ENCODE peak calls at places on chromosomes 13 and 19, in seven cellular contexts. U is fibroblast of villous mesenchyme; G is amygdala; W is IMR-90; D is naive thymus-derived CD8-positive, alpha-beta T cell; F is fibroblast of the aortic adventitia; S is RKO. Z is an unnamed sample.

GRCh38 chr19:17121736-17122293 is 46.2 kb downstream of the MYO9B start:
- DNase-seq in U (peak), W (peak), G (no peak), D (no peak), S (no peak), F (peak), Z (no peak)

GRCh38 chr19:36041831-36042230 is 9.2 kb upstream of the CLIP3 start:
- DNase-seq in G (no peak), S (no peak), F (peak), W (peak), D (no peak), U (peak), Z (no peak)

GRCh38 chr13:60795219-60795618 is 398.2 kb downstream of the TDRD3 start:
- DNase-seq in D (no peak), G (no peak), F (no peak), W (no peak), S (no peak), U (no peak), Z (no peak)

GRCh38 chr13:27403252-27403678 is 21.2 kb upstream of the GTF3A start:
- DNase-seq in W (peak), U (peak), S (peak), F (peak), D (no peak), G (no peak), Z (no peak)

GRCh38 chr13:40672310-40673060 is 6.0 kb upstream of the FOXO1 start:
- DNase-seq in D (no peak), G (no peak), F (peak), S (peak), U (peak), W (peak), Z (no peak)

GRCh38 chr13:51025245-51025872 is 85.7 kb downstream of the C13orf42 start:
- DNase-seq in F (no peak), U (no peak), G (peak), W (no peak), S (no peak), D (no peak), Z (no peak)

GRCh38 chr19:45474941-45475516 is 7.2 kb downstream of the FOSB start:
- DNase-seq in U (no peak), F (no peak), S (no peak), G (no peak), D (peak), W (peak), Z (no peak)

GRCh38 chr19:56105090-56105701 is 15.9 kb downstream of the ZNF787 start:
- DNase-seq in D (peak), F (peak), W (peak), S (no peak), U (peak), G (peak), Z (no peak)

GRCh38 chr19:53883741-53884140 is 1.7 kb downstream of the PRKCG start:
- DNase-seq in D (no peak), W (no peak), U (no peak), F (no peak), G (no peak), S (no peak), Z (no peak)

GRCh38 chr13:46389985-46390384 is 2.9 kb upstream of the RUBCNL start:
- DNase-seq in F (no peak), U (no peak), S (no peak), G (peak), D (no peak), W (no peak), Z (no peak)

GRCh38 chr13:36297259-36297599 is 385 bp downstream of the CCDC169 start:
- DNase-seq in W (peak), D (no peak), U (peak), S (no peak), F (peak), G (no peak), Z (no peak)

GRCh38 chr19:47609885-47610545 is 1.1 kb downstream of the BICRA start:
- DNase-seq in U (peak), G (peak), S (peak), D (peak), F (no peak), W (peak), Z (peak)

GRCh38 chr13:106594986-106595385 is 27.0 kb upstream of the ARGLU1 start:
- DNase-seq in W (no peak), D (no peak), G (no peak), S (no peak), U (no peak), F (no peak), Z (no peak)

GRCh38 chr13:40221460-40222201 is 444.8 kb downstream of the FOXO1 start:
- DNase-seq in W (no peak), F (peak), G (no peak), S (no peak), U (peak), D (peak), Z (no peak)

GRCh38 chr19:6259312-6259861 is 20.4 kb downstream of the MLLT1 start:
- DNase-seq in W (peak), D (no peak), F (peak), G (peak), U (no peak), S (no peak), Z (no peak)

GRCh38 chr19:29117926-29118325 is 95.0 kb downstream of the UQCRFS1 start:
- DNase-seq in F (no peak), G (no peak), D (no peak), U (no peak), S (no peak), W (no peak), Z (no peak)

GRCh38 chr13:40581277-40581579 is 85.2 kb downstream of the FOXO1 start:
- DNase-seq in F (no peak), D (no peak), G (no peak), W (no peak), U (no peak), S (no peak), Z (no peak)

GRCh38 chr19:50384685-50385535 is 763 bp downstream of the POLD1 start:
- DNase-seq in W (peak), D (no peak), S (peak), U (peak), G (no peak), F (no peak), Z (no peak)

GRCh38 chr13:37414667-37415066 is 183.9 kb downstream of the POSTN start:
- DNase-seq in W (no peak), F (no peak), U (no peak), S (no peak), G (no peak), D (no peak), Z (no peak)

GRCh38 chr13:30154531-30154930 is 152.8 kb downstream of the KATNAL1 start:
- DNase-seq in D (no peak), S (no peak), F (no peak), G (no peak), W (no peak), U (no peak), Z (no peak)

GRCh38 chr19:55585658-55586339 is 5.2 kb upstream of the ZNF579 start:
- DNase-seq in W (peak), D (peak), S (no peak), F (peak), U (peak), G (peak), Z (peak)

GRCh38 chr13:111904701-111905608 is 162.0 kb upstream of the SOX1 start:
- DNase-seq in G (no peak), D (no peak), F (no peak), W (no peak), S (no peak), U (no peak), Z (peak)

GRCh38 chr13:104567114-104567513 is 1500.9 kb upstream of the SLC10A2 start:
- DNase-seq in D (no peak), F (no peak), S (no peak), W (no peak), U (no peak), G (no peak), Z (no peak)

GRCh38 chr19:29315566-29315965 is 102.6 kb upstream of the UQCRFS1 start:
- DNase-seq in W (no peak), D (no peak), F (no peak), S (no peak), U (no peak), G (no peak), Z (no peak)

GRCh38 chr19:31676271-31677004 is 327.2 kb upstream of the TSHZ3 start:
- DNase-seq in D (no peak), U (no peak), W (no peak), F (peak), S (peak), G (no peak), Z (no peak)

GRCh38 chr19:35462476-35462953 is 14.5 kb downstream of the FFAR2 start:
- DNase-seq in G (no peak), S (no peak), W (no peak), U (no peak), F (no peak), D (peak), Z (no peak)

GRCh38 chr19:20367811-20368294 is 197.7 kb downstream of the ZNF737 start:
- DNase-seq in U (no peak), D (no peak), F (no peak), W (no peak), G (peak), S (no peak), Z (no peak)

GRCh38 chr13:41059896-41060722 is 1.2 kb upstream of the WBP4 start:
- DNase-seq in W (peak), F (peak), D (peak), G (peak), U (peak), S (peak), Z (peak)

GRCh38 chr13:83440465-83440864 is 441.8 kb downstream of the SLITRK1 start:
- DNase-seq in G (no peak), S (no peak), W (no peak), D (no peak), U (no peak), F (no peak), Z (no peak)

GRCh38 chr13:79404985-79405384 is 1.1 kb downstream of the RBM26 start:
- DNase-seq in W (no peak), U (no peak), F (no peak), G (peak), S (peak), D (no peak), Z (no peak)

GRCh38 chr13:42860485-42860884 is 79.1 kb downstream of the FAM216B start:
- DNase-seq in D (no peak), F (no peak), G (no peak), U (no peak), W (no peak), S (no peak), Z (no peak)

GRCh38 chr19:17743874-17744273 is 7.4 kb upstream of the FCHO1 start:
- DNase-seq in S (peak), F (peak), D (no peak), G (no peak), U (peak), W (peak), Z (no peak)

GRCh38 chr13:110396476-110396875 is 89.4 kb downstream of the COL4A2 start:
- DNase-seq in D (no peak), S (no peak), F (no peak), U (no peak), G (no peak), W (no peak), Z (no peak)

GRCh38 chr19:49151339-49152217 is 3.6 kb downstream of the HRC start:
- DNase-seq in S (peak), D (peak), G (peak), U (no peak), W (peak), F (peak), Z (no peak)

GRCh38 chr13:71871844-71872243 is 4.8 kb upstream of the DACH1 start:
- DNase-seq in U (no peak), D (no peak), G (no peak), S (no peak), F (no peak), W (no peak), Z (no peak)

GRCh38 chr19:1206063-1206732 is 620 bp downstream of the STK11 start:
- DNase-seq in U (no peak), S (no peak), F (no peak), W (no peak), D (no peak), G (no peak), Z (no peak)